ENCODE peak calls at places on chromosomes 12 and 14, in five cellular contexts. K is right atrium auricular region, H is lower leg skin, E is PC-3, X is HFF-Myc. W is an unnamed sample.

GRCh38 chr14:72515779-72516770 is 377.8 kb downstream of the DPF3 start:
- DNase-seq in K (peak; percentile 50), H (no peak), E (peak; percentile 60), X (peak; percentile 16), W (no peak)

GRCh38 chr14:23577004-23577681 is 1.4 kb downstream of the JPH4 start:
- DNase-seq in K (no peak), H (no peak), E (no peak), X (no peak), W (peak; percentile 75)

GRCh38 chr14:63972323-63972932 is 119.6 kb downstream of the SYNE2 start:
- DNase-seq in K (no peak), H (no peak), E (no peak), X (no peak), W (no peak)

GRCh38 chr12:111975161-111975931 is 37.6 kb downstream of the TMEM116 start:
- DNase-seq in K (no peak), H (no peak), E (no peak), X (no peak), W (no peak)

GRCh38 chr14:67674480-67675218 is at the start of gene VTI1B:
- DNase-seq in K (peak; percentile 64), H (peak; percentile 61), E (peak; percentile 83), X (no peak), W (peak; percentile 84)

GRCh38 chr14:100159107-100159864 is at the start of gene DEGS2:
- DNase-seq in K (no peak), H (no peak), E (peak; percentile 56), X (no peak), W (no peak)

GRCh38 chr12:75666126-75666979 is 154.9 kb upstream of the KRR1 start:
- DNase-seq in K (no peak), H (no peak), E (no peak), X (no peak), W (no peak)

GRCh38 chr14:75156901-75157300 is 19.5 kb downstream of the TMED10 start:
- DNase-seq in K (no peak), H (no peak), E (peak; percentile 12), X (no peak), W (no peak)

GRCh38 chr12:47797432-47797831 is 22.3 kb downstream of the HDAC7 start:
- DNase-seq in K (no peak), H (no peak), E (peak; percentile 20), X (no peak), W (no peak)

DNA sequence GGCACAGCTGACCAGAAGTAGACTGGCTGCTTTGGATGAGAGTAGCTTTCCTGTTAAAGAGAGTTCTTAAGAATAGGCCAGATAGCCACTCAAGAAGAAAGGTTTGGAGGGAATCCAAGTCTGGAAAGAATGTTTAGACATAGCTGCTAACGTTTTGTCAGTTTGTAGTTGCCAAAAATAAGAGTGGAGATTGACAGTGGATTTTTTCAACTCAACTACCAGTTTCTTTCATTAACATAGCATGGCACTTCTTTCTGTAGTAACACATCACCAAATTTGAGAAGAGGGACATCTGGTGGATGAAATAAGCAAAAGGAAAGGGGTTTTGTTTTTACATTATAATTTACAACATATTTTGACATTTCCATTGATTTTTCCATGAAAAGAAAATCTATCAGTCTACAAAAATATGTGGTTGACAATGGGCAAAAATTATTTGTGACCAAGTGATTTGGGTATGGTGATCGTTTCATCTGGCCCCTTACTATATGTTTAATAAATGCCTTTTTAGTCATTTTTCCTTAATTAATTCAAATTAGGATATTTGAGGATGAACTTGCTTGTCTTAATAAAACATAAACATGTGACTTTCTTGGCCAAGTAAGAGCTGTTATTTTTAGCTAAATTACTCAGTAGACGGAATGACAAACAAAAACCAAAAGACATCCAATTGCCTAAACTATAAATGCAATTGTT is 71.1 kb downstream of the PTPRR start:
- DNase-seq in K (no peak), H (no peak), E (peak; percentile 61), X (peak; percentile 2), W (no peak)
- TF ChIP-seq CTCF in K (peak; percentile 60), H (no peak), E (peak; percentile 83), X (no peak), W (no peak)

GRCh38 chr12:119988440-119988787 is 622 bp upstream of the BICDL1 start:
- DNase-seq in K (no peak), H (no peak), E (no peak), X (peak; percentile 31), W (no peak)
- TF ChIP-seq CTCF in K (no peak), H (no peak), E (peak; percentile 75), X (peak; percentile 42), W (no peak)

GRCh38 chr14:95998656-95999055 is 40.5 kb upstream of the C14orf132 start:
- DNase-seq in K (no peak), H (no peak), E (peak; percentile 33), X (peak; percentile 10), W (no peak)
- TF ChIP-seq CTCF in K (peak; percentile 46), H (no peak), E (peak; percentile 44), X (peak; percentile 16), W (peak; percentile 26)

DNA sequence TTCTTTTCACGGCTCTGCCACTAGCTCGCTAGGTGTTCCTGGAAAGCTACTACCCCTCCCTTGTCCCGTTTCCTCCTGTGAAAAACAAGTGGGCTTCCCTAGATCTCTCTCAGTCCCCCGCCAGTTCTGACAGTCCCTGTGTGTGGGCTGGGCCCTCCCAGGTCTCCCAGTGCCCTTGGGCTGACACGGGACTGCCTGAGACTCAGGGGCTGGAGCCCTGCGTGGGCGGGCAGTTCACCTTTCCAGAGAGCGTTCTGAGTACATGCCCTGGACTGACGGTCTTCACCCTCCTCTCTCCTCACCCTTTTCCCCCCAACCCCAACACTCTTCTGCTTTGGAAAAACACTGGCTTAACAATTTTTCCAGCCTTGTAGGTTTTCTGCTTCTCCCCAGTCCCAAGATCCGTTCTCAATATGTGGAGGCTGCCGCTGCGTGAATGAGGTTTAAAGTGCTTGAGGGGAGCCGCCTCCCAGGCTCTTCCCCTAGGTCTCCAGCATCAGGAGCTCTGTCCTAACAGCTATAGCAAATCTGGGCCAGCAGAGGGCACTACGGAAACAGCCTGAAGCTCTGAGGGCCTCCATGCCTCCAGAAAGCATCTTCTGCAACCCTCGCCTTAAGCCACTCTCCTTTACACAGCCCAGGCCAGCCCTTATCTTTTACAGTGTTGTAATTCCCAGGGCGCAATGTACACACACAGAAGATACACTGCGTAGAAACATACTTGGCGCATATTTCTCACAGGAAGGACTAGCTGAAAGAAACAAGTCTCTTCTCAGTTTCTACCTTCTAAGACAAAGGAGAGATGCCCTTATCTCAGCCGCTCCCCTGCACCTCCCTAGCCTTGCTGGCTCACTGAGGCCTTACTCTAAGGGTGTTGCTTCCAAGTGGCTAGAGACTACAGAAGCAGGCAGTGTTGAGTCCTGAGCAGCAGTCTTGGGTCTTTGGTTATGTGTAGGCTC is 10.4 kb upstream of the DCD start:
- DNase-seq in K (no peak), H (no peak), E (peak; percentile 60), X (peak; percentile 2), W (peak; percentile 69)
- TF ChIP-seq CTCF in K (peak; percentile 33), H (no peak), E (peak; percentile 68), X (peak; percentile 67), W (peak; percentile 50)

DNA sequence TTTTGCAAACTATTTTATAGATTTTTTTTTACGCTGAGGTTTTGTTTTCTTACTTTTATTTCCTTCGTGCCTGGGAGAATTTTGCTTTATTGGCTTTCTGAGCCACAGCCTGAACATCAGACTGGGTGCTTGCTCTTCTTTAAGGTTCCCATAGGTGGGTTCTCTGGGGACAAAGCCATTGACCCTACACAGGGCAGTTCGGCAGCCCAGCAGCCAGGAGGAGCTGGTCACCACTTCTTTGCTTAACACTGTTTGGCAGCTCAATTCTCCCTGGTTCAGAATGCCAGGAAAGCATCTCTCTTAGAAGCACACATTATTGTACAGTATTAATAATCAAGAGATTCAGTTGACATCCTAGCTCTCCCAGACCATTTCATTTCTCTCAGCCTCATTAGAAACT is 140.8 kb upstream of the NEDD1 start:
- DNase-seq in K (no peak), H (no peak), E (no peak), X (no peak), W (no peak)
- TF ChIP-seq CTCF in K (no peak), H (no peak), E (peak; percentile 45), X (peak; percentile 27), W (no peak)

DNA sequence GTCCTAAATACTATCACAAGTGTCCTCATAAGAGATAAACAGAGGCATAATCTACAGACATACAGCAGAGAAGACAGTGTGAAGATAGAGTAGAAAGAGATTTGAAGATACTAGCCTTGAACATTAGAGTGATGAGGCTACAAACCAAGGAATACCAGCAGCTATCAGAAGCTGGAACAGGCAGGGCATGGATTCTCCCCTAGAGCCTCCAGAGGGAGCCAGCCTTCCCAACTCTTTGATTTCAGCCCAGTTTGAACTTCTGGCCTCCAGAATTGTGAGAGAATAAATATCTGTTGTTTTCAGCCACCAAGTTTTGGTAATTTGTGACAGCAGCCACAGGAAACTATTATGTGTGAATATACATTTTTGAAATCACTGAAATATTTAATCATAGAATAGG is 47.2 kb downstream of the CCDC91 start:
- DNase-seq in K (no peak), H (no peak), E (peak; percentile 40), X (peak; percentile 5), W (peak; percentile 12)
- TF ChIP-seq CTCF in K (no peak), H (no peak), E (peak; percentile 75), X (peak; percentile 43), W (no peak)

GRCh38 chr12:46304080-46304479 is 35.2 kb upstream of the SLC38A1 start:
- DNase-seq in K (no peak), H (no peak), E (no peak), X (peak; percentile 12), W (no peak)
- TF ChIP-seq CTCF in K (no peak), H (no peak), E (no peak), X (no peak), W (no peak)

DNA sequence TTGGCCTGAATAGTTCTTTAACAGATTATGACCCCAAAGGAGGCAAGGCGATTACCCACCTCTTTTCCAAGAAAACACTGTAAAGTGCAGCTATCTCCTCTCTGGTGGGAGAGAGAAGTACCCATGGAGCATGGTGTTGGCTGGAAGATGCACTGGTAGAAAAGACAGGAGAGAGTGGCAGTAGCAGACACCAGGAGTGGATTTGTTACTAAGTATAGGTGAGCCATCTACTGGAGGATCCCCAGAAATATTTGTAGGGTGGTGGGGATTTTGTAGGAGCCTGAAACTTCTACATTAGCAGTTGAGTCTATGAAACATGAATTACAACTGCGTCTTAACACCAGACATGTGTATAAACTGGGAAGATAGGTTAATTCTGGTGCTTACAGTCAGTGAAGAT is 148.0 kb downstream of the SLC38A4 start:
- DNase-seq in K (no peak), H (no peak), E (peak; percentile 68), X (no peak), W (no peak)
- TF ChIP-seq CTCF in K (peak; percentile 52), H (no peak), E (peak; percentile 66), X (peak; percentile 4), W (no peak)

W was measured in glutamatergic neuron.